ENCODE peak calls at places on chromosomes 1 and 21, in five cellular contexts. O, L, Q, D and J are unnamed samples.

GRCh38 chr1:38600905-38601304 is 258.7 kb downstream of the RRAGC start:
- DNase-seq in L (no peak), Q (no peak), O (no peak), D (no peak), J (no peak)

GRCh38 chr1:72241397-72241796 is 40.9 kb downstream of the NEGR1 start:
- DNase-seq in L (no peak), Q (no peak), O (no peak), D (peak), J (no peak)

GRCh38 chr1:116258668-116259419 is 114.2 kb upstream of the ATP1A1 start:
- DNase-seq in L (no peak), Q (no peak), D (no peak), O (no peak), J (no peak)

GRCh38 chr1:64320470-64320869 is 117.0 kb downstream of the UBE2U start:
- DNase-seq in L (no peak), Q (no peak), O (no peak), D (no peak), J (no peak)

GRCh38 chr1:155961937-155962336 is 16.4 kb downstream of the ARHGEF2 start:
- DNase-seq in D (no peak), L (no peak), O (peak), Q (no peak), J (no peak)

GRCh38 chr1:211589782-211590721 is 11.1 kb upstream of the SLC30A1 start:
- DNase-seq in D (no peak), O (no peak), Q (no peak), L (no peak), J (no peak)

GRCh38 chr1:9388628-9389184 is 96.0 kb downstream of the SPSB1 start:
- DNase-seq in L (no peak), Q (no peak), D (no peak), O (no peak), J (no peak)

GRCh38 chr1:119448112-119448511 is 33.2 kb downstream of the HSD3B2 start:
- DNase-seq in L (no peak), D (no peak), Q (peak), O (no peak), J (no peak)

GRCh38 chr1:231603598-231604275 is 22.9 kb upstream of the DISC1 start:
- DNase-seq in D (peak), L (no peak), Q (peak), O (peak), J (peak)

GRCh38 chr21:27476696-27477095 is 509.8 kb upstream of the ADAMTS5 start:
- DNase-seq in D (no peak), O (no peak), Q (no peak), L (no peak), J (no peak)

GRCh38 chr1:154607748-154608521 is at the start of gene ADAR:
- DNase-seq in D (peak), O (peak), L (peak), Q (peak), J (no peak)

GRCh38 chr1:151980287-151981177 is 13.1 kb downstream of the S100A10 start:
- DNase-seq in O (no peak), L (no peak), Q (no peak), D (no peak), J (no peak)

GRCh38 chr21:45543710-45544448 is 1.6 kb upstream of the SLC19A1 start:
- DNase-seq in D (no peak), O (no peak), L (no peak), Q (peak), J (peak)

GRCh38 chr1:215475719-215476525 is 91.2 kb upstream of the KCTD3 start:
- DNase-seq in D (no peak), L (no peak), Q (no peak), O (no peak), J (no peak)

GRCh38 chr1:183543619-183544204 is 46.5 kb downstream of the NCF2 start:
- DNase-seq in Q (no peak), D (peak), L (peak), O (peak), J (no peak)

GRCh38 chr1:177170756-177171535 is at the start of gene BRINP2:
- DNase-seq in Q (peak), L (no peak), D (no peak), O (no peak), J (peak)

GRCh38 chr1:160114085-160114484 is 1.5 kb upstream of the ATP1A2 start:
- DNase-seq in L (no peak), D (no peak), Q (no peak), O (no peak), J (no peak)

GRCh38 chr1:90351019-90351418 is 356.1 kb downstream of the ZNF326 start:
- DNase-seq in Q (no peak), D (no peak), O (no peak), L (no peak), J (no peak)

GRCh38 chr1:90550616-90551406 is 166.3 kb downstream of the BARHL2 start:
- DNase-seq in L (no peak), D (no peak), O (no peak), Q (peak), J (peak)

GRCh38 chr1:197838836-197839235 is 63.6 kb upstream of the DENND1B start:
- DNase-seq in Q (no peak), O (no peak), L (no peak), D (no peak), J (no peak)

GRCh38 chr1:179924268-179924667 is 30.3 kb upstream of the CEP350 start:
- DNase-seq in L (no peak), O (no peak), Q (no peak), D (no peak), J (no peak)

GRCh38 chr1:28358701-28359100 is 10.8 kb upstream of the PHACTR4 start:
- DNase-seq in D (no peak), Q (no peak), L (no peak), O (no peak), J (no peak)

GRCh38 chr1:28354121-28354520 is 15.4 kb upstream of the PHACTR4 start:
- DNase-seq in O (no peak), L (no peak), D (no peak), Q (no peak), J (no peak)

GRCh38 chr1:28364888-28365287 is 4.7 kb upstream of the PHACTR4 start:
- DNase-seq in L (no peak), D (no peak), O (no peak), Q (no peak), J (no peak)

GRCh38 chr1:28359592-28360239 is 9.8 kb upstream of the PHACTR4 start:
- DNase-seq in Q (peak), L (no peak), D (peak), O (peak), J (peak)
- TF ChIP-seq ATF2 in Q (no peak), L (no peak), D (no peak), O (no peak), J (no peak)

DNA sequence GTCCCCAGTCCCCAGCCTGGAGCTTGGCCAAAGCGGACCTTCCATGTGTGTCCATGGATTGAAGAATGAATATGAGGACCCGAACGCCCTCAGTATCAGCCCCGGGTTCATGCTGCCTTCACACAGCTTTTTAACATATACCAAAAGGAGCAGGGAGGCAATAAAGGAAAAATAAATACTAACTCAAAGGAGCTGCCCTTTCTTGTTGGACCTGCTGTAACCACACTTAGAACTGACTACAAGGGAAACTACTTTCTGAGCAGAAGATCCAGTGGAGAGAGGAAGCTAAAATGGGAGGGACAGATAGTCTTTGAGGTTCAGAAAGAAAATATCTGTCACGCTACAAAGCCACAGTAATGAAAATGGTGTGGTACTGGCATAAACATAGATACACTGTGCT is 48.6 kb downstream of the CNN3 start:
- DNase-seq in D (no peak), Q (no peak), L (no peak), O (no peak), J (no peak)
- TF ChIP-seq ATF2 in D (no peak), Q (no peak), L (no peak), O (no peak), J (no peak)

GRCh38 chr1:53771648-53772047 is 32.7 kb upstream of the GLIS1 start:
- DNase-seq in L (no peak), D (no peak), Q (no peak), O (no peak), J (no peak)
- TF ChIP-seq ATF2 in L (no peak), D (no peak), Q (no peak), O (no peak), J (no peak)

GRCh38 chr1:204453141-204453772 is 41.3 kb downstream of the PIK3C2B start:
- DNase-seq in L (peak), Q (no peak), O (no peak), D (no peak), J (no peak)
- TF ChIP-seq ATF2 in L (peak), Q (no peak), O (no peak), D (no peak), J (no peak)

DNA sequence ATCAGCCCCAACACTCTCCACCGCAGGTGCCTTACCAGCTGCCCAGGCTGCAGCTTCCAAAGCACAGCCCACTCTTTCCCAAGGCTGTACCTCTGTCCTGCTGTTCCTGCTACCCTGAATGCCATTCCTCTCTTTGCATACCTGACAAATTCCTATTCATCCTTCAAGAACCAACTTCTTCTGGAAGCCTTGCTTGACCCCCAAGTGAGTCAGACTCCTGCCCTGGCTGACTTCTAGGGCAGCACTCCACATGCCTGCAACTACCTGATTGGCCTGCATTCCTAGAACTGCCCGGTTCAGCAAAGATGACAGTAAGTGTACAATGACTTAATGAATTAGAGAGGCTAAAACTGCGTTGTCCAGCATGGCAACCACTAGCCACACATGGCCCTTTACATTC is 20.8 kb upstream of the PDZK1IP1 start:
- DNase-seq in O (no peak), L (no peak), Q (no peak), D (no peak), J (no peak)
- TF ChIP-seq ATF2 in O (no peak), L (no peak), Q (no peak), D (no peak), J (no peak)

DNA sequence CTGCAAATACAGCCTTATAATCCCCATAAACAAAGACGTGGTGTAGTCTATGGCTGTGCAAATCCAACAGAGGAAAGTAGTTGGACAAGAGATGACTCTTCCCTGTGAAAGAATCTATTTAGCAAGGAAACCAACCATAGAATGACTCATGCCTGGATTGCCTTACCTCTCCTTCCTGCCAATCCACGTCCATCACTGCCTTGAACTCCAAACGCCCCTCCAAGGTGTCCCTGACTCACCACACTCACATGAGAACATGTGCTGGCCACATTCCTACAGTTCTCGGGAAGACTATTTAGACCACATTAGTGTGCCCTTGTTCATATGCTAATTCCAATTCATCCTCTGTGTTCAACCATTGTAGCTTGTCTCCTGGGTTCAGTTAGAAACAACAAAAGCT is 157.3 kb downstream of the SLC30A10 start:
- DNase-seq in Q (no peak), O (no peak), L (no peak), D (peak), J (peak)
- TF ChIP-seq ATF2 in Q (no peak), O (no peak), L (no peak), D (no peak), J (no peak)

DNA sequence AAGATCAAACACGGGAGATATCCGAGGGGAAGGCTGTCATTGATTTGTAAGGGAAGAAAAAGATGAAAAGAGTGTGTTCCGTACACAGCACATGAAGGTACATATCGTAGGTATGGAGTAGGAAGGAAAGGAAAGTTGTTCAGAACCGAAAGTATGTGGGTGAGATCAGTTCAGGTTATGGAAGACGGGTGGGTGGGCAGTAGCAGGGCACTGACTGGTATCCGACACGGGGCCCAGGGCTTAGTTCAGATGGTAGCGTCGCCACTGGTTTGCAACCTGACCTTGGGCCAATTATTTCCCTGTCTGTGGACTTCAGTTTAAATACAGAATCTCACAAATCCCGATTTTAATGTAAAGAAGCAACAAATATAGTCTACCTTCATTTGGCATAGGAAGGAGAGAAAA is 27.8 kb upstream of the A3GALT2 start:
- DNase-seq in L (no peak), D (no peak), O (no peak), Q (no peak), J (no peak)
- TF ChIP-seq ATF2 in L (no peak), D (no peak), O (no peak), Q (no peak), J (no peak)